ENCODE peak calls at places on chromosomes 2 and 18, in five cellular contexts. F, C, Y, J and R are unnamed samples.

GRCh38 chr18:8960740-8961657 is 141.5 kb upstream of the NDUFV2 start:
- ATAC-seq in F (no peak), C (no peak), Y (no peak), J (peak), R (no peak)

GRCh38 chr2:55231546-55232083 is 478 bp downstream of the CLHC1 start:
- ATAC-seq in F (peak), C (no peak), Y (no peak), J (peak), R (peak)

GRCh38 chr2:110105608-110106467 is 9.8 kb downstream of the MALL start:
- ATAC-seq in F (no peak), C (no peak), Y (no peak), J (peak), R (no peak)

GRCh38 chr18:7754725-7755181 is 187.6 kb downstream of the PTPRM start:
- ATAC-seq in F (no peak), C (no peak), Y (no peak), J (peak), R (no peak)

GRCh38 chr2:152600698-152601097 is 116.6 kb downstream of the PRPF40A start:
- ATAC-seq in F (no peak), C (no peak), Y (no peak), J (peak), R (no peak)

GRCh38 chr2:148528356-148529064 is 116.0 kb upstream of the EPC2 start:
- ATAC-seq in F (no peak), C (no peak), Y (peak), J (no peak), R (no peak)

GRCh38 chr2:43486604-43487003 is 109.2 kb downstream of the THADA start:
- ATAC-seq in F (no peak), C (no peak), Y (no peak), J (peak), R (no peak)

GRCh38 chr18:32346667-32347066 is 124.0 kb downstream of the GAREM1 start:
- ATAC-seq in F (peak), C (no peak), Y (no peak), J (peak), R (no peak)

GRCh38 chr18:55287146-55287806 is 300.7 kb downstream of the TCF4 start:
- ATAC-seq in F (peak), C (no peak), Y (no peak), J (no peak), R (no peak)

GRCh38 chr2:190515687-190516086 is 18.8 kb downstream of the NEMP2 start:
- ATAC-seq in F (no peak), C (no peak), Y (peak), J (no peak), R (no peak)

GRCh38 chr18:10403675-10404074 is 50.8 kb upstream of the APCDD1 start:
- ATAC-seq in F (no peak), C (no peak), Y (no peak), J (peak), R (no peak)

GRCh38 chr18:61972389-61973264 is 79.8 kb upstream of the RNF152 start:
- ATAC-seq in F (no peak), C (peak), Y (peak), J (peak), R (no peak)

GRCh38 chr2:44477657-44478414 is 116.1 kb downstream of the CAMKMT start:
- ATAC-seq in F (peak), C (no peak), Y (no peak), J (no peak), R (no peak)

GRCh38 chr2:126643972-126644371 is 12.0 kb upstream of the GYPC start:
- ATAC-seq in F (no peak), C (no peak), Y (no peak), J (no peak), R (no peak)

GRCh38 chr2:43199492-43200481 is 26.6 kb downstream of the ZFP36L2 start:
- ATAC-seq in F (peak), C (no peak), Y (no peak), J (peak), R (no peak)

GRCh38 chr2:38959938-38960608 is 70.4 kb downstream of the ARHGEF33 start:
- ATAC-seq in F (peak), C (peak), Y (peak), J (peak), R (peak)

GRCh38 chr2:18637196-18637595 is 47.8 kb upstream of the NT5C1B start:
- ATAC-seq in F (no peak), C (no peak), Y (no peak), J (peak), R (no peak)

GRCh38 chr2:94873362-94874276 is 2.4 kb downstream of the TEKT4 start:
- ATAC-seq in F (peak), C (no peak), Y (no peak), J (no peak), R (no peak)

GRCh38 chr18:31219395-31219794 is 56.7 kb upstream of the DSC1 start:
- ATAC-seq in F (no peak), C (no peak), Y (no peak), J (no peak), R (no peak)

GRCh38 chr2:218152172-218152571 is 14.6 kb downstream of the CXCR1 start:
- ATAC-seq in F (no peak), C (no peak), Y (no peak), J (no peak), R (no peak)

GRCh38 chr2:104864280-104864599 is 10.3 kb downstream of the POU3F3 start:
- ATAC-seq in F (no peak), C (no peak), Y (no peak), J (no peak), R (no peak)

GRCh38 chr2:237452846-237453245 is 34.2 kb upstream of the MLPH start:
- ATAC-seq in F (no peak), C (no peak), Y (no peak), J (no peak), R (no peak)

GRCh38 chr18:48138660-48139426 is 208.4 kb upstream of the SMAD2 start:
- ATAC-seq in F (no peak), C (no peak), Y (no peak), J (peak), R (no peak)

GRCh38 chr18:62558015-62558663 is 35.3 kb downstream of the ZCCHC2 start:
- ATAC-seq in F (no peak), C (peak), Y (no peak), J (no peak), R (no peak)